ENCODE peak calls at places on chromosome 13, in five cellular contexts. G is A673, U is OCI-LY7, K is ascending aorta, I is testis. J is an unnamed sample. For H3K36me3, the result is how much of the 10 kb centered on the place peaks cover.

GRCh38 chr13:53198017-53198416 is 169.4 kb downstream of the OLFM4 start:
- DNase-seq in G (peak), U (no peak), K (no peak), I (no peak), J (peak)

GRCh38 chr13:28601581-28601980 is 57.3 kb upstream of the POMP start:
- DNase-seq in G (no peak), U (no peak), K (no peak), I (no peak), J (no peak)

GRCh38 chr13:88656751-88657150 is 985.6 kb downstream of the SLITRK5 start:
- DNase-seq in G (no peak), U (no peak), K (no peak), I (no peak), J (no peak)

GRCh38 chr13:91311491-91311890 is 36.0 kb upstream of the MIR17HG start:
- DNase-seq in G (no peak), U (peak), K (no peak), I (no peak), J (no peak)

GRCh38 chr13:41514853-41515395 is 57.6 kb downstream of the RGCC start:
- DNase-seq in G (no peak), U (no peak), K (no peak), I (no peak), J (no peak)

GRCh38 chr13:96109125-96109524 is 19.2 kb downstream of the HS6ST3 start:
- DNase-seq in G (no peak), U (no peak), K (no peak), I (no peak), J (no peak)

GRCh38 chr13:36362914-36363313 is 16.7 kb upstream of the SPART start:
- DNase-seq in G (no peak), U (no peak), K (no peak), I (no peak), J (no peak)

GRCh38 chr13:114107686-114108081 is 24.7 kb downstream of the RASA3 start:
- DNase-seq in G (no peak), U (no peak), K (no peak), I (no peak), J (no peak)

GRCh38 chr13:23450340-23451046 is 17.0 kb upstream of the SACS start:
- DNase-seq in G (no peak), U (no peak), K (no peak), I (no peak), J (no peak)

GRCh38 chr13:54029226-54029625 is 1000.6 kb downstream of the OLFM4 start:
- DNase-seq in G (peak), U (peak), K (no peak), I (no peak), J (no peak)

DNA sequence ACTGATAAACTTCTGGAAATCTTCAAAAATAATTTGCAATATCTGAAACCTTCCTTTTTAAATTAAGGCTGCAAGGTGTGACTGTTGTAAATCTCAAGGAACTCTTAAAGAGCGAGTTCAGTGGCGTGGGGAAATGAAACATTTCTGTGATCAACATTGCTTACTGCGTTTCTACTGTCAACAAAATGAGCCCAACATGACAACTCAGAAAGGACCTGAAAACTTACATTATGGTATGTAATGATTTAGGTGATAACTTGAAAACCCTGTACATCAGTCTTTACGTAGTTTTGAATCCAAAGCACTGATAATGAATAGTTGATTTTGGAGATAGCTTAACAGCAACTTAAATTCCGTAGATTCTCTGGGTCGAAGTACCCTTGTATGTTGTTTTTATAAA is 92.8 kb downstream of the ZMYM2 start:
- DNase-seq in G (no peak), U (no peak), K (no peak), I (no peak), J (no peak)
- H3K36me3 ChIP-seq in G (under half), U (half or more), K (under half), I (under half), J (under half)

GRCh38 chr13:99658266-99658991 is 157.2 kb downstream of the TM9SF2 start:
- DNase-seq in G (peak), U (no peak), K (no peak), I (peak), J (peak)

GRCh38 chr13:99656843-99657506 is 155.7 kb downstream of the TM9SF2 start:
- DNase-seq in G (peak), U (no peak), K (no peak), I (no peak), J (no peak)

GRCh38 chr13:99657848-99658265 is 156.6 kb downstream of the TM9SF2 start:
- DNase-seq in G (peak), U (no peak), K (no peak), I (peak), J (peak)

GRCh38 chr13:99660101-99660500 is 158.8 kb downstream of the TM9SF2 start:
- DNase-seq in G (no peak), U (no peak), K (no peak), I (no peak), J (no peak)

GRCh38 chr13:99659234-99659633 is 158.0 kb downstream of the TM9SF2 start:
- DNase-seq in G (no peak), U (no peak), K (no peak), I (no peak), J (no peak)
- H3K4me3 ChIP-seq in G (peak), U (no peak), K (no peak), I (no peak), J (no peak)

GRCh38 chr13:74077375-74077774 is 56.8 kb downstream of the KLF12 start:
- DNase-seq in G (no peak), U (no peak), K (no peak), I (no peak), J (no peak)
- TF ChIP-seq CTCF in G (no peak), U (no peak), K (no peak), I (no peak), J (no peak)

DNA sequence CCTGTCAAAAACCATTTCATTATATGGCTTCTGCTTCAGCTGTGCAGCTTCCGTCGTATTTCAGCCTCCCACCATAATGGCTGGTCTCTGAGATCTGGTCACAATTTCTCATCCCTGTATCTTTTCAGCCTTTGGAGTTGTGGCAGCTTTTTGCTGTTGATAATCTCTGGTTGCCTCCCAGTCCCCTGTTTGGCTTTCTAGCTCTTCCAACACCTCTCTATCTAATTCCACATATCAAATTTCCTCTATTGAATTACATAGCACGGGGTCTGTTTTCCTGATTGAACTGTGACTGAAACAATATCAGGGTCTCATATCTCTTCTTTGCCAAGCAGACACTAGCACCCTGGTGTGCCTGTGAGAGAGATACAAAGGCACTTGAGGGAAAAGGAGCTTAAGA is 222.1 kb upstream of the OBI1 start:
- DNase-seq in G (no peak), U (no peak), K (no peak), I (no peak), J (no peak)
- H3K36me3 ChIP-seq in G (under half), U (under half), K (under half), I (under half), J (under half)

GRCh38 chr13:110312669-110313031 is 5.6 kb downstream of the COL4A2 start:
- DNase-seq in G (no peak), U (no peak), K (no peak), I (no peak), J (peak)
- H3K4me3 ChIP-seq in G (no peak), U (no peak), K (peak), I (no peak), J (no peak)

GRCh38 chr13:30032263-30032662 is 181.8 kb upstream of the UBL3 start:
- DNase-seq in G (no peak), U (no peak), K (no peak), I (no peak), J (no peak)

GRCh38 chr13:30031488-30031887 is 181.1 kb upstream of the UBL3 start:
- DNase-seq in G (no peak), U (no peak), K (no peak), I (no peak), J (no peak)

GRCh38 chr13:30037306-30037705 is 186.9 kb upstream of the UBL3 start:
- DNase-seq in G (no peak), U (no peak), K (no peak), I (no peak), J (no peak)

GRCh38 chr13:30034448-30034795 is 184.0 kb upstream of the UBL3 start:
- DNase-seq in G (no peak), U (no peak), K (no peak), I (no peak), J (peak)

DNA sequence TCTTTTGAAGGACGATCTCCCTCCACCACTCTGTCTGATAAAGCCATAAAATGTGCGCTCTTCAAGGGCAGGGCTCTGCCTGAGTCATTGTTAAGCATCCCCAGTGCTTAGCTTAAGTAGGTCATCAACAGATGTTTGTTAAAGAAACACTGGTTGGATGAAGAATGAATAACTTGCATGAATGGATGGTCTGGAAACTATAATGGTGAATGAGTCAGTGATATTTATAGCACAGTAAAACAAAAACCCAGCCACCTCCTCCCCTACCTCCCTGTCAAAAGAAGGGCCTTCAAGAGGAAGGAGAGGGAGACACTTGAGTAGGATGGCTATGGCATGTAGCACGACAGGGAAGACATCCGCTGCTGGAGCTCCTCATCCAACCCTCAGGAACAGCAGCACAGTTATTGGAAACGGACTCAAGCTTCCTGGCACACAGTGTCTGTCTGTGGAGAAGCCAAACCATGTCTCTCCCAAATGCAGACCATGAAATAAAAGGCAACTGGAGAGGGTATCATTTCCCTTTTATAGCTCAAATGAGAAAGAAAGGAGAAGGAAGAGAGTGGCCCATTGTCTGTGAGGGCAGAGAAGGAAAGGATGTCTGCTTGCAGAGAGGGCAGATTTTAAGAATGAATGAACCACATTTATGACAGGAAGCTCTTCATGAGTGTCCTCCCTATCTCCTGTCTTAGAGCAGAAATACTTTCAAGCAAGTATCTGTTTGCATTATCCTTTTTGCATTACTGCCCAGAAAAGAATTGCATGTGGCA is 183.4 kb upstream of the UBL3 start:
- DNase-seq in G (peak), U (no peak), K (no peak), I (no peak), J (peak)
- TF ChIP-seq CTCF in G (no peak), U (no peak), K (no peak), I (no peak), J (no peak)

GRCh38 chr13:98824376-98825160 is 72.1 kb upstream of the SLC15A1 start:
- DNase-seq in G (no peak), U (peak), K (no peak), I (no peak), J (no peak)

GRCh38 chr13:98827449-98827848 is 75.0 kb upstream of the SLC15A1 start:
- DNase-seq in G (no peak), U (no peak), K (no peak), I (no peak), J (peak)

GRCh38 chr13:98828614-98829013 is 76.1 kb upstream of the SLC15A1 start:
- DNase-seq in G (no peak), U (no peak), K (no peak), I (no peak), J (no peak)

GRCh38 chr13:98825659-98826058 is 73.2 kb upstream of the SLC15A1 start:
- DNase-seq in G (no peak), U (peak), K (no peak), I (no peak), J (no peak)

GRCh38 chr13:98826156-98826555 is 73.7 kb upstream of the SLC15A1 start:
- DNase-seq in G (no peak), U (peak), K (no peak), I (no peak), J (peak)
- H3K36me3 ChIP-seq in G (under half), U (under half), K (under half), I (under half), J (under half)